ENCODE peak calls at places on chromosomes 11 and 22, in seven cellular contexts. O, X, E, C, D, S and R are unnamed samples.

GRCh38 chr11:65897020-65897471 is 3.1 kb downstream of the FOSL1 start:
- DNase-seq in O (no peak), X (no peak), E (no peak), C (no peak), D (no peak), S (no peak), R (no peak)

GRCh38 chr22:26047516-26047915 is 121.7 kb upstream of the SEZ6L start:
- DNase-seq in O (no peak), X (no peak), E (no peak), C (no peak), D (no peak), S (no peak), R (no peak)

GRCh38 chr22:20011123-20011992 is 5.3 kb downstream of the ARVCF start:
- DNase-seq in O (no peak), X (no peak), E (no peak), C (no peak), D (no peak), S (peak), R (no peak)

GRCh38 chr11:134224710-134225662 is 515 bp downstream of the VPS26B start:
- DNase-seq in O (no peak), X (peak), E (peak), C (no peak), D (peak), S (peak), R (peak)

GRCh38 chr11:113778111-113778910 is 1.3 kb upstream of the CLDN25 start:
- DNase-seq in O (no peak), X (no peak), E (peak), C (no peak), D (no peak), S (no peak), R (peak)

GRCh38 chr11:65591939-65592814 is 3.4 kb downstream of the KCNK7 start:
- DNase-seq in O (no peak), X (no peak), E (no peak), C (no peak), D (no peak), S (peak), R (peak)

GRCh38 chr11:7540830-7541555 is 27.2 kb downstream of the PPFIBP2 start:
- DNase-seq in O (no peak), X (no peak), E (no peak), C (no peak), D (no peak), S (no peak), R (no peak)

GRCh38 chr11:101035872-101036271 is 93.7 kb downstream of the PGR start:
- DNase-seq in O (no peak), X (no peak), E (no peak), C (no peak), D (no peak), S (no peak), R (no peak)

GRCh38 chr11:109071712-109072524 is 350.1 kb upstream of the C11orf87 start:
- DNase-seq in O (no peak), X (no peak), E (no peak), C (peak), D (no peak), S (no peak), R (no peak)

GRCh38 chr11:126152152-126152551 is 59.3 kb downstream of the RPUSD4 start:
- DNase-seq in O (no peak), X (no peak), E (no peak), C (no peak), D (no peak), S (no peak), R (no peak)

GRCh38 chr11:85589373-85589772 is 37.8 kb downstream of the DLG2 start:
- DNase-seq in O (no peak), X (no peak), E (no peak), C (no peak), D (no peak), S (no peak), R (no peak)

GRCh38 chr22:33656808-33657628 is 263.3 kb downstream of the LARGE1 start:
- DNase-seq in O (no peak), X (no peak), E (no peak), C (no peak), D (no peak), S (no peak), R (no peak)

GRCh38 chr11:19187101-19187500 is 14.7 kb downstream of the CSRP3 start:
- DNase-seq in O (no peak), X (no peak), E (no peak), C (no peak), D (no peak), S (no peak), R (no peak)

GRCh38 chr11:35664977-35665441 is 2.4 kb downstream of the TRIM44 start:
- DNase-seq in O (no peak), X (no peak), E (no peak), C (no peak), D (no peak), S (no peak), R (no peak)

GRCh38 chr11:85182437-85183109 is 444.6 kb downstream of the DLG2 start:
- DNase-seq in O (no peak), X (peak), E (peak), C (no peak), D (no peak), S (no peak), R (no peak)

DNA sequence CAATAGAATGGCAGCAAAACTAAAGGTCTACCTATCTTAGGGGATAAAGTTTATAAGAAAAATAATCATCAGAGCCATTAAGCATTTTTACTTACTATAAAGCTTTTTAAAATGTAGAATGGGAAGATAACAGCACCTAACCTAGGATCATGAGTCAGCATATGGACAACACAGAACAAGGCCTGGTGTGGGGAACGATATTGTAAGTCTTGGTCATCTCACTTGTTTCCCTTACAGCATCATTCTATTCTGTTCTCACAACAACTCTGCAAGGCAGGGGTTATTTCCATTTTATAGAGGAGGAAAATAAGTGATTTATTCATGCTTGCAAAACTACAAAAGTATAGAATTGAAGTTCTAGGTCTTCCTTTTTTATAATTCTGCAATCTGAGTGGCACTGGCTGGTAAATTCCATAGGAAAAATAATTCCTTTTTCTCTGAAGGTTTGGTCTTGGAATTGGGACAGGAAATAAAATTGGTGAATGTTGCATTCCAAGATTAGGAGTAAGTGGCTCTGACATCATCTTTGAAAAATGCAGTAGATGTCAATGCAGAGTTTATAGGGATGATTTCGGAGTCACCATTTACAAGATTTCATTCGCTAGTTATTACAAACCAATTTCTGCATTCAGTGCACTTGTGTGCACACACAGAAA is 423.0 kb downstream of the DYNC2H1 start:
- DNase-seq in O (no peak), X (no peak), E (no peak), C (no peak), D (no peak), S (no peak), R (no peak)
- TF ChIP-seq EP300 in O (no peak), X (no peak), E (no peak), C (no peak), D (no peak), S (no peak), R (no peak)

GRCh38 chr11:28098257-28098656 is 9.7 kb downstream of the KIF18A start:
- DNase-seq in O (no peak), X (no peak), E (no peak), C (no peak), D (no peak), S (no peak), R (no peak)
- TF ChIP-seq POLR2A in O (no peak), X (no peak), E (no peak), C (no peak), D (no peak), S (no peak), R (no peak)

DNA sequence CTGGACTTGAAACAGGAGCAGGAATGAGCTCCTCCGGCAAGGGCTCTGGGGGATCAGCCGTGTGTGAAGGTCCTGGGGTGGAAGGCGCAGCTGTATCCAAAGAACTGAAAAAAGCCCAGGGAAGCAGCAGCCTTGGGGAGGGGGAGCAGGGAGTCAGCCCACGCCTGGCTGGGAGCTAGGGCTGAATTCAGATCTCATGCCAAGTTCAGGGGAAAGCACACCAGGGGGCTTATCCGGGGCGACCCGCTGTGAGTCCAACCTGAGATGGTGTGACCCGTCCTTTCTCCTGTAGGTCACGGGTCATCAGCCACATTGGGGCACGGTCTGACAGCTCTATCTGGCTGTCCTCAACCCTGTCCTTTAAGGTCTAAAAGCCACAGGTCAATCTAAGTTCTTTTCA is 18.1 kb downstream of the TP53AIP1 start:
- DNase-seq in O (no peak), X (no peak), E (no peak), C (no peak), D (no peak), S (no peak), R (no peak)
- TF ChIP-seq EP300 in O (no peak), X (no peak), E (no peak), C (no peak), D (no peak), S (no peak), R (no peak)

GRCh38 chr11:67054851-67055523 is 1.7 kb upstream of the RHOD start:
- DNase-seq in O (no peak), X (peak), E (peak), C (no peak), D (no peak), S (no peak), R (peak)
- TF ChIP-seq POLR2A in O (no peak), X (no peak), E (no peak), C (no peak), D (no peak), S (no peak), R (no peak)

DNA sequence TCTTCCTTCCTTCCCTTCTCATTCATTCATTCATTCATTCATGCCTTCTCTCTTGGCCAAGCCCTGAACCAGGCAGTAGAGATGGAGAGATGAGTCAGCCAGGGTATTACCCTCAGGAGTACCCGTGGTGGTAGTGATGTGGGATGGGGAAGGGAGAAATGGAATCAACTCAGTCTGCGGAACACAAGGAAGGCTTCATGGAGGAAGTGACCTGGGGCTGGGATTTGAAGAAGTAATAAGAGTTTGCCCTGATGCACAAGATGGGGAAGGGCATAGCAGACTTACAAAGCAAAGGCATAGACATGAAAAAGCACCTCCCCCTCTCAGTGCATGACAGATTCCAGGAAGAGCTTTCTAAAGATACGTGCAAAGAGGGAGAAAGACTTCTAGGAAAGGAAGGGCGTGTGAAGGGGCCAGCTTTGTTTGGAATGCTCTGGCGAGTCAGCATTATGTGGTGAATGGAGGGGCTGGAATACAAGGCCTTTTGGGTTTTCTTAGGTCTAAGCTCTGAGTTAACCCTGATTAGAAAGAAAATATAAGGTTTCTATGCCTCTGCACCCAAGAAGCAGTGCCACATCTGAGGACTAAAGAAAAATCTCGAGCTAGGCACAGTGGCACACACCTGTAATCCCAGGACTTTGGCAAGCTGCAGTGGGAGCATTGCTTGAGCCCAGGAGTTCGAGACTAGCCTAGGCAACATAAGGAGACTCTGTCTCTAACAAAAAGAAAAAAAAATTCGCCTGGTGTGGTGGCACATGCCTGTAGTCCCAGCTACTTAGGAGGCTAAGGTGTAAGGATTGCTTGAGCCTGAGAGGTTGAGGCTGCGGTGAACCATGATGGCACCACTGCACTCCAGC is 36.4 kb upstream of the ACER3 start:
- DNase-seq in O (no peak), X (no peak), E (no peak), C (no peak), D (no peak), S (no peak), R (no peak)
- TF ChIP-seq EP300 in O (no peak), X (no peak), E (no peak), C (peak), D (no peak), S (no peak), R (no peak)

GRCh38 chr11:130023204-130023603 is 20.6 kb upstream of the PRDM10 start:
- DNase-seq in O (no peak), X (no peak), E (peak), C (no peak), D (no peak), S (no peak), R (no peak)

GRCh38 chr11:130022799-130023198 is 20.2 kb upstream of the PRDM10 start:
- DNase-seq in O (no peak), X (no peak), E (no peak), C (no peak), D (no peak), S (no peak), R (no peak)

GRCh38 chr11:130024356-130024755 is 21.7 kb upstream of the PRDM10 start:
- DNase-seq in O (no peak), X (no peak), E (no peak), C (no peak), D (no peak), S (no peak), R (no peak)

GRCh38 chr11:130029137-130029536 is 26.5 kb upstream of the PRDM10 start:
- DNase-seq in O (no peak), X (no peak), E (peak), C (no peak), D (no peak), S (no peak), R (no peak)

DNA sequence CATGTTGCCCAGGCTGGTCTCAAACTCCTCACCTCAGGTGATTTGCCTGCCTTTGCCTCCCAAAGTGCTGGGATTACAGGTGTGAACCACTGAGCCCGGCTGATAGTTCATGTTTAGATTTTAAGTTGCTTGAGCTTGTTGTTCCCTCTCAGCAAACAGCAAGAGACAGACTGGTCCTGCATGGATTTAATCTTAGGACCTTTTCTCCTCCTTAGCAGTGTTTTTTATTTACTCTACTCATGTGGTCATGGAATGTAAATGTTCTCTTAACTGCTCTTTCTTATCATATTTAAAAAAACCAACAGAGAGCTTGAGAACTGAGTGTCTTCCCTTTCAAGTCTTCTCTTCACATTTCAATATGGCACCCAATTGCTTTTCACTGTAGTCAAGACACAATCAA is 22.7 kb upstream of the PRDM10 start:
- DNase-seq in O (no peak), X (no peak), E (no peak), C (no peak), D (no peak), S (no peak), R (no peak)
- TF ChIP-seq POLR2A in O (no peak), X (no peak), E (no peak), C (no peak), D (no peak), S (no peak), R (no peak)